ENCODE peak calls at places on chromosomes 5 and 9, in four cellular contexts. U is HepG2, Y is GM12878, L is H1. T is an unnamed sample.
A peak's percentile ranks its signal among the peaks of the same experiment; 100 is the strongest.

GRCh38 chr5:18560602-18561001 is 926.3 kb downstream of the TAF11L14 start:
- DNase-seq in U (no peak), Y (no peak), L (no peak), T (no peak)

GRCh38 chr9:137293482-137294090 is 8.5 kb downstream of the NRARP start:
- DNase-seq in U (no peak), Y (no peak), L (no peak), T (no peak)

GRCh38 chr5:169433221-169433651 is 132.3 kb upstream of the SLIT3 start:
- DNase-seq in U (no peak), Y (no peak), L (no peak), T (no peak)

GRCh38 chr5:135600971-135601381 is 22.2 kb upstream of the CXCL14 start:
- DNase-seq in U (no peak), Y (no peak), L (peak; percentile 20), T (peak; percentile 44)

GRCh38 chr5:14145356-14146334 is 2.5 kb downstream of the TRIO start:
- DNase-seq in U (no peak), Y (no peak), L (no peak), T (no peak)

GRCh38 chr5:93592866-93593265 is 9.8 kb downstream of the NR2F1 start:
- DNase-seq in U (no peak), Y (no peak), L (no peak), T (no peak)

GRCh38 chr5:168822745-168823281 is 243.6 kb upstream of the PANK3 start:
- DNase-seq in U (no peak), Y (peak; percentile 4), L (no peak), T (no peak)

GRCh38 chr5:16807475-16807874 is 128.6 kb downstream of the MYO10 start:
- DNase-seq in U (no peak), Y (no peak), L (no peak), T (no peak)

GRCh38 chr5:108561416-108562204 is 179.7 kb upstream of the FBXL17 start:
- DNase-seq in U (no peak), Y (no peak), L (no peak), T (no peak)

GRCh38 chr9:121698627-121699270 is 47.3 kb downstream of the DAB2IP start:
- DNase-seq in U (no peak), Y (no peak), L (peak; percentile 86), T (peak; percentile 28)

GRCh38 chr5:37975531-37975930 is 135.7 kb upstream of the GDNF start:
- DNase-seq in U (no peak), Y (no peak), L (no peak), T (no peak)

GRCh38 chr5:115467631-115468030 is 76.9 kb downstream of the FEM1C start:
- DNase-seq in U (no peak), Y (no peak), L (no peak), T (no peak)

GRCh38 chr5:79255786-79256557 is 20.0 kb downstream of the JMY start:
- DNase-seq in U (peak; percentile 45), Y (no peak), L (peak; percentile 78), T (no peak)

GRCh38 chr9:108093773-108094675 is 604.5 kb upstream of the KLF4 start:
- DNase-seq in U (peak; percentile 10), Y (no peak), L (no peak), T (peak; percentile 92)

GRCh38 chr5:131534995-131535394 is 100.0 kb downstream of the RAPGEF6 start:
- DNase-seq in U (no peak), Y (no peak), L (no peak), T (no peak)

GRCh38 chr5:172370237-172370640 is 84.1 kb downstream of the SH3PXD2B start:
- DNase-seq in U (no peak), Y (no peak), L (no peak), T (no peak)

GRCh38 chr9:108883085-108883484 is 21.0 kb downstream of the ACTL7A start:
- DNase-seq in U (no peak), Y (no peak), L (no peak), T (no peak)

GRCh38 chr5:2375796-2376195 is 375.7 kb downstream of the IRX2 start:
- DNase-seq in U (no peak), Y (no peak), L (no peak), T (no peak)

GRCh38 chr9:130834371-130835311 is at the start of gene ABL1:
- DNase-seq in U (peak; percentile 67), Y (peak; percentile 51), L (peak; percentile 80), T (peak; percentile 93)
- H3K4me2 ChIP-seq in U (peak within 1 kb of the TSS; percentile 94), Y (peak within 1 kb of the TSS; percentile 91), L (peak within 1 kb of the TSS; percentile 96), T (peak within 1 kb of the TSS; percentile 43)

DNA sequence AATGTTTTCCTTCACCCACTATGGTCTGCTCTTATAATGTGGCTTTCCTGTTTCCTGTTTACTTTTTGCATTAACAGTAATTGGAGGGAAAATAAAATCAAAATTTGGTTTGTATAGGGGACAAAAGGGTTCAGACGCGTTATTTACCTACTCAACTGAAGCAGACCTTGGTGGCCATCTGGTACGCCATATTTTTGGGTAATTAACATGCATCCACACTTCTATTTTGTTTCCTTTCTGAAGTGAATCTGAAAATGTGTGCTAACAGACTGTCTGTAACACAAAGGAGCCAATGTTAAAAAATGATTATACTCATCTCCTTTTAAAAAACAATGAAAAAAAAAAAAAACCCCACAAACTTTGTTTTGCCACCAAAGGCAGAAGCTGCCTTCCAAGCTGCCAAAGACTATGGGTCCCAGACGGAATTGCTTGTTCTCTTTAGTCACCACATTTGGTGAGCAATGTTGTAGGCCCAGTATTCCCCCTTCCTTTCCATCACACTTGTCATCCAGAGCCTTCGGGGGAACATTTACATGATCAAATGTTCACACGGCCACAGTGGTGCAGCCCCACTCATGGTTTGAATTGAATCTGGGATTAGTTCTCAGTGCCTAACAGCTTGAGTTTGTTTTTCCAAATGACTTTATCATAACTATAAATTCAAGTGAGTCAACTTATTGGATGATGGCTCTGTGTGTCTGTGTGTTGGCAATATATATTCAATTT is 323.7 kb upstream of the CD180 start:
- DNase-seq in U (no peak), Y (no peak), L (no peak), T (no peak)
- TF ChIP-seq HDAC6 in U (no peak), Y (no peak), L (no peak), T (no peak)

DNA sequence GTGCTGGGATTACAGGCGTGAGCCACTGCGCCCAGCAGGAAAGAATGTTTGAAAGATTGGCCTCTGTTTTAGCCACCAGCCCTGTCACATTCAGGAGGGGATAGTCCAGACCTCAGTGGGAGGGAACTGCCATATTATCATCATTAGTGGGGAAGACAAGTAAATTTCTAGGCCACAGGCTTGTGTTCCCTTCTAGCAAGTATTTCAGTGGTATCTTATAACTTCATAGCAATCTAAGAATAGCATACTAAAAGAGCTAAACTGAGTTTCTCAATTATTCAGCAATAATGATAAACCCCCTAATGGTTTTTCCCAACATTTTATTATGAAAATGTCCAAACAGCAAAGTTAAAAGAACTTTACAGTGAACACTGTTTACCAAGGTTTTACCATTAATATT is 30.0 kb downstream of the SLC25A51 start:
- DNase-seq in U (no peak), Y (no peak), L (no peak), T (no peak)
- H3K4me2 ChIP-seq in U (no peak overlapping the region), Y (no peak overlapping the region), L (no peak overlapping the region), T (no peak overlapping the region)

GRCh38 chr5:151084363-151084762 is 3.5 kb upstream of the TNIP1 start:
- DNase-seq in U (no peak), Y (no peak), L (no peak), T (no peak)

GRCh38 chr5:151087475-151087874 is 6.6 kb upstream of the TNIP1 start:
- DNase-seq in U (no peak), Y (no peak), L (no peak), T (no peak)

GRCh38 chr5:151086192-151086869 is 5.5 kb upstream of the TNIP1 start:
- DNase-seq in U (no peak), Y (no peak), L (no peak), T (no peak)

GRCh38 chr5:151086905-151087360 is 6.1 kb upstream of the TNIP1 start:
- DNase-seq in U (no peak), Y (no peak), L (no peak), T (no peak)

DNA sequence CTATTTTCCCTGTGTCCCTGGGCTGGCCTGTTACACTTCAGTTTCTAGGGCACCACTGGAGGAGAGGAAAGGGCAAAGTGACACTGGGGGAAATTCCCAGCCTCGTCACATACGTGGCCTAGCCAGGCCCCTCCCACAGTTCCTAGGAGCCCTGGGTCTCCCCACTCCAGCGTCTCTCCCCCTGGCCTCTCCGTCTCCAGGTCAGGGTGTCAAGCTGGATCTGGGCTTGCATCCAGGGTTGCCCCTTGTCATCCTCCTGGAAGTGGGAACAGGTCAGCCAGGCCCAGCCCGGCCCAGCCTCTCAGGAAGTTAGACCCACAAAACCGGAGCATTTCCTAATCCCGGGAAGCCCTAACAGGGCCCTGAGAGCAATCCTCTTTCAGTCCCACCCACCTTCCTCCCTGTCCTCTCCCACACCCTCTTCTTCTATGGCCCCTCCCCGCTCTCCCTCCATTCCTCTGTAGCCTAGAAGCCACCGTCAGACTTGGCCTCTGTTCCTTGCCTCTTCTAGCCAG is 4.7 kb upstream of the TNIP1 start:
- DNase-seq in U (no peak), Y (no peak), L (no peak), T (no peak)
- TF ChIP-seq HDAC6 in U (no peak), Y (no peak), L (no peak), T (no peak)

DNA sequence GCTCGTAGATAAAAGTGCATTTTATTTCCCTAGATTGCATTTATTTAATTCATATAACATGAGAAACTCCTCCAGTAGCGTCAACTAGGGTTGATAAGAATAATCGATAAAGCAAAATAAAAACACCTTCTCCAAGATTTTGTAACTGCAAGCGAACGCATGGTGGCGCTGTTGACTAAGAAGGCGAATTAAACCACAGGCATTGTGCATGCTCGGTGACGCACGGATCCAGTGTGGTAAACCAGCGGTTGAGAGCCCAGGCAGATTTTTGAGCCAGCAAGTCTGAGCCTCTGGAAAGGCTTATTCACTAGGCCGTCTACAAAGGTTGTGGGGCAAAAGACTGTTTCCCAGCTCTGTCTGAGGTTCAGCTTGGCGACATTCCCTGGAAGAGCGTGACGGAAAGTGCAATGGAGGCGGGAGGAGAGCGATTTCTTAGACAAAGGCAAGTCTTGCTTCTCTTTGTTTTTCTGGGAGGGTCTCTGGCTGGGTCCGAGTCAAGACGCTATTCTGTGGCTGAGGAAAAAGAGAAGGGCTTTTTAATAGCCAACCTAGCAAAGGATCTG is at the start of gene PCDHB3:
- DNase-seq in U (peak; percentile 21), Y (no peak), L (peak; percentile 87), T (peak; percentile 48)
- H3K4me2 ChIP-seq in U (no peak within 1 kb of the TSS), Y (no peak within 1 kb of the TSS), L (peak within 1 kb of the TSS; percentile 53), T (no peak within 1 kb of the TSS)